ENCODE peak calls at places on chromosome 9, in eight cellular contexts. One of them, this sample, is unnamed. For H3K27me3 and H3K4me1, the result is how much of the 10 kb centered on the place peaks cover.

GRCh38 chr9:105127863-105128220 is 116.6 kb upstream of the SLC44A1 start:
- DNase-seq in H9: no peak
- DNase-seq in heart left ventricle: no peak
- DNase-seq in pancreas: no peak
- DNase-seq in A673: no peak
- DNase-seq in uterus: no peak
- DNase-seq in body of pancreas: no peak
- DNase-seq in colonic mucosa: peak
- DNase-seq in this sample: no peak

GRCh38 chr9:18297532-18297872 is 176.5 kb upstream of the ADAMTSL1 start:
- DNase-seq in A673: no peak
- DNase-seq in uterus: no peak
- DNase-seq in body of pancreas: no peak
- DNase-seq in colonic mucosa: no peak
- DNase-seq in heart left ventricle: no peak
- DNase-seq in pancreas: no peak
- DNase-seq in H9: peak
- DNase-seq in this sample: peak

GRCh38 chr9:135883410-135884089 is 23.8 kb downstream of the CAMSAP1 start:
- DNase-seq in A673: no peak
- DNase-seq in colonic mucosa: no peak
- DNase-seq in heart left ventricle: no peak
- DNase-seq in pancreas: no peak
- DNase-seq in H9: no peak
- DNase-seq in body of pancreas: no peak
- DNase-seq in uterus: no peak
- DNase-seq in this sample: no peak

GRCh38 chr9:124496075-124496893 is 10.9 kb downstream of the NR5A1 start:
- DNase-seq in heart left ventricle: no peak
- DNase-seq in pancreas: peak
- DNase-seq in colonic mucosa: no peak
- DNase-seq in H9: no peak
- DNase-seq in A673: no peak
- DNase-seq in body of pancreas: no peak
- DNase-seq in uterus: no peak
- DNase-seq in this sample: no peak

GRCh38 chr9:134282138-134282650 is 44.1 kb upstream of the RXRA start:
- DNase-seq in colonic mucosa: no peak
- DNase-seq in uterus: no peak
- DNase-seq in pancreas: peak
- DNase-seq in heart left ventricle: no peak
- DNase-seq in body of pancreas: no peak
- DNase-seq in A673: no peak
- DNase-seq in H9: no peak
- DNase-seq in this sample: no peak

GRCh38 chr9:127751269-127752054 is 16.4 kb upstream of the TOR2A start:
- DNase-seq in body of pancreas: peak
- DNase-seq in pancreas: no peak
- DNase-seq in A673: peak
- DNase-seq in H9: peak
- DNase-seq in uterus: no peak
- DNase-seq in colonic mucosa: no peak
- DNase-seq in heart left ventricle: no peak
- DNase-seq in this sample: no peak

GRCh38 chr9:113519401-113520108 is 56.0 kb downstream of the RGS3 start:
- DNase-seq in A673: no peak
- DNase-seq in pancreas: peak
- DNase-seq in colonic mucosa: peak
- DNase-seq in uterus: no peak
- DNase-seq in body of pancreas: peak
- DNase-seq in H9: no peak
- DNase-seq in heart left ventricle: no peak
- DNase-seq in this sample: no peak

GRCh38 chr9:124300312-124300711 is 42.6 kb downstream of the NEK6 start:
- DNase-seq in body of pancreas: no peak
- DNase-seq in heart left ventricle: no peak
- DNase-seq in uterus: no peak
- DNase-seq in A673: no peak
- DNase-seq in colonic mucosa: no peak
- DNase-seq in H9: no peak
- DNase-seq in pancreas: no peak
- DNase-seq in this sample: no peak

GRCh38 chr9:133914483-133915342 is 77.4 kb downstream of the VAV2 start:
- DNase-seq in heart left ventricle: no peak
- DNase-seq in A673: peak
- DNase-seq in body of pancreas: peak
- DNase-seq in H9: peak
- DNase-seq in colonic mucosa: no peak
- DNase-seq in pancreas: peak
- DNase-seq in uterus: no peak
- DNase-seq in this sample: no peak

GRCh38 chr9:1490341-1491115 is 440.4 kb downstream of the DMRT2 start:
- DNase-seq in H9: no peak
- DNase-seq in A673: no peak
- DNase-seq in heart left ventricle: no peak
- DNase-seq in body of pancreas: no peak
- DNase-seq in pancreas: no peak
- DNase-seq in uterus: no peak
- DNase-seq in colonic mucosa: no peak
- DNase-seq in this sample: no peak

GRCh38 chr9:131959056-131959455 is 120.6 kb downstream of the MED27 start:
- DNase-seq in colonic mucosa: no peak
- DNase-seq in A673: no peak
- DNase-seq in body of pancreas: no peak
- DNase-seq in H9: no peak
- DNase-seq in heart left ventricle: no peak
- DNase-seq in uterus: no peak
- DNase-seq in pancreas: no peak
- DNase-seq in this sample: no peak

GRCh38 chr9:91159664-91160121 is 202.0 kb downstream of the AUH start:
- DNase-seq in A673: no peak
- DNase-seq in H9: peak
- DNase-seq in uterus: peak
- DNase-seq in colonic mucosa: peak
- DNase-seq in heart left ventricle: peak
- DNase-seq in body of pancreas: peak
- DNase-seq in pancreas: peak
- DNase-seq in this sample: no peak

GRCh38 chr9:36566813-36567217 is 5.9 kb upstream of the MELK start:
- DNase-seq in colonic mucosa: no peak
- DNase-seq in body of pancreas: no peak
- DNase-seq in H9: no peak
- DNase-seq in uterus: no peak
- DNase-seq in pancreas: no peak
- DNase-seq in heart left ventricle: peak
- DNase-seq in A673: no peak
- DNase-seq in this sample: no peak

GRCh38 chr9:116276651-116277121 is 123.1 kb downstream of the PAPPA start:
- DNase-seq in colonic mucosa: no peak
- DNase-seq in body of pancreas: no peak
- DNase-seq in pancreas: no peak
- DNase-seq in uterus: no peak
- DNase-seq in A673: no peak
- DNase-seq in H9: no peak
- DNase-seq in heart left ventricle: no peak
- DNase-seq in this sample: no peak

GRCh38 chr9:129484325-129485000 is 136.4 kb downstream of the C9orf50 start:
- DNase-seq in body of pancreas: no peak
- DNase-seq in pancreas: no peak
- DNase-seq in colonic mucosa: no peak
- DNase-seq in uterus: no peak
- DNase-seq in H9: no peak
- DNase-seq in heart left ventricle: no peak
- DNase-seq in A673: no peak
- DNase-seq in this sample: no peak
- H3K27me3 ChIP-seq in body of pancreas: under half
- H3K27me3 ChIP-seq in pancreas: under half
- H3K27me3 ChIP-seq in colonic mucosa: under half
- H3K27me3 ChIP-seq in uterus: under half
- H3K27me3 ChIP-seq in H9: under half
- H3K27me3 ChIP-seq in heart left ventricle: under half
- H3K27me3 ChIP-seq in A673: under half
- H3K27me3 ChIP-seq in this sample: under half

GRCh38 chr9:117722108-117722761 is 18.0 kb downstream of the TLR4 start:
- DNase-seq in heart left ventricle: no peak
- DNase-seq in uterus: no peak
- DNase-seq in H9: no peak
- DNase-seq in colonic mucosa: no peak
- DNase-seq in body of pancreas: no peak
- DNase-seq in A673: no peak
- DNase-seq in pancreas: no peak
- DNase-seq in this sample: no peak
- H3K4me1 ChIP-seq in heart left ventricle: half or more
- H3K4me1 ChIP-seq in uterus: under half
- H3K4me1 ChIP-seq in H9: under half
- H3K4me1 ChIP-seq in colonic mucosa: under half
- H3K4me1 ChIP-seq in body of pancreas: under half
- H3K4me1 ChIP-seq in A673: under half
- H3K4me1 ChIP-seq in pancreas: under half
- H3K4me1 ChIP-seq in this sample: under half

DNA sequence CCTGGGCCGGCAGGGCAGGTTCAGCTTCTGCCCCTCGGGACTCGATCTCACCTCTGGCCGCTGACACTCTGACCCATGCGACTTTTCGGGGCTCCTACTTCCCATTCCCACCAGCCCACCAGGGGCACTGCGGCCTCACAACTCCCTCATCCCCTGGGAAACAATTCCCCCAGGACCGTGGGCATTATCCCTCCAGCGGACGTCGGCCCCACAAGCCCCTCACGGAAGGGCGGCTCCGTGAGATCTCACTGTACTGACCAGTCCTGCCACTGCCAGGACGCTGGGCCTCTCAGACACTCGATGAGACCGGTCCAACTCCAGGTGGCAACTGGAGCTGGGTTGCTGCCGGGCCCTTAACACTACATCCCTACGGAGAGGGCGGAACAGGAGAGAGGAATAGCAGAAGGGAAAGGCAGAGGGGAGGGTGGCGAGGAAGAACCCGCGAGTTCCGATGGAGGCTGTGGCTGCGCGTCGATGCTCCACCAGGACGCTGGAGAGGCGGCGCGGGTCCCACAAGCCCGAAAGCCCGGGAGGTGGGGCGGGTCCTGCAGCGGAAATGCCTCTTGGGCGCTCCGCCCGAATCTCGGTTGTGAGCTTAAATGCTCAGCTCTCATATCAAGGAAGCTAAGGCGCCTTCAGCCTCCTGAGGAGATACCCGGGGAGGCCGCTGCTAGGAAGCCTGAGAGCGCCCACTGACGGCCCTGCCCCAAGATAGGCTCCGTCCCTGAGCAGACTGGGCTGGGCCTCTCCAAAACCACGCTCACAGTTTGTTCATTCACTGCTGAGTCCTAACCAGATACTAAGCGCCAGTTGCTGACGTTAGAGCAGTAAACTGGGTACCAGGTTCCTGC is 36.3 kb downstream of the VCP start:
- DNase-seq in heart left ventricle: peak
- DNase-seq in H9: peak
- DNase-seq in body of pancreas: no peak
- DNase-seq in pancreas: peak
- DNase-seq in A673: peak
- DNase-seq in colonic mucosa: peak
- DNase-seq in uterus: peak
- DNase-seq in this sample: no peak
- TF ChIP-seq CTCF in heart left ventricle: no peak
- TF ChIP-seq CTCF in H9: no peak
- TF ChIP-seq CTCF in body of pancreas: no peak
- TF ChIP-seq CTCF in pancreas: no peak
- TF ChIP-seq CTCF in A673: no peak
- TF ChIP-seq CTCF in colonic mucosa: no peak
- TF ChIP-seq CTCF in uterus: no peak
- TF ChIP-seq CTCF in this sample: peak

GRCh38 chr9:21974230-21974541 is 20.0 kb downstream of the CDKN2A start:
- DNase-seq in uterus: no peak
- DNase-seq in heart left ventricle: no peak
- DNase-seq in body of pancreas: no peak
- DNase-seq in H9: no peak
- DNase-seq in A673: no peak
- DNase-seq in colonic mucosa: no peak
- DNase-seq in pancreas: no peak
- DNase-seq in this sample: no peak
- H3K27me3 ChIP-seq in uterus: half or more
- H3K27me3 ChIP-seq in heart left ventricle: half or more
- H3K27me3 ChIP-seq in body of pancreas: half or more
- H3K27me3 ChIP-seq in H9: half or more
- H3K27me3 ChIP-seq in A673: under half
- H3K27me3 ChIP-seq in colonic mucosa: half or more
- H3K27me3 ChIP-seq in pancreas: under half
- H3K27me3 ChIP-seq in this sample: half or more

GRCh38 chr9:108776920-108777650 is 78.7 kb downstream of the ACTL7B start:
- DNase-seq in colonic mucosa: no peak
- DNase-seq in A673: no peak
- DNase-seq in H9: no peak
- DNase-seq in uterus: no peak
- DNase-seq in heart left ventricle: no peak
- DNase-seq in body of pancreas: no peak
- DNase-seq in pancreas: no peak
- DNase-seq in this sample: no peak
- H3K4me1 ChIP-seq in colonic mucosa: under half
- H3K4me1 ChIP-seq in A673: under half
- H3K4me1 ChIP-seq in H9: under half
- H3K4me1 ChIP-seq in uterus: under half
- H3K4me1 ChIP-seq in heart left ventricle: under half
- H3K4me1 ChIP-seq in body of pancreas: under half
- H3K4me1 ChIP-seq in pancreas: under half
- H3K4me1 ChIP-seq in this sample: under half